ENCODE peak calls at places on chromosomes 16 and 17, in four cellular contexts. D is gastrocnemius medialis, O is PC-9, M is GM23248. G is an unnamed sample.

GRCh38 chr16:71870818-71871217 is 13.2 kb downstream of the ZNF821 start:
- DNase-seq in O (no peak), D (no peak), M (no peak), G (no peak)

GRCh38 chr17:2692781-2693135 is 18.8 kb downstream of the CLUH start:
- DNase-seq in O (no peak), M (no peak), D (no peak), G (no peak)

GRCh38 chr16:69107311-69107962 is 2.0 kb downstream of the HAS3 start:
- DNase-seq in O (peak), D (no peak), M (peak), G (no peak)

GRCh38 chr16:17459903-17460521 is 10.7 kb downstream of the XYLT1 start:
- DNase-seq in O (no peak), D (no peak), M (no peak), G (no peak)

GRCh38 chr16:85086347-85087291 is 25.7 kb downstream of the CIBAR2 start:
- DNase-seq in M (peak), D (peak), O (peak), G (peak)

GRCh38 chr16:49411121-49411970 is 37.7 kb downstream of the C16orf78 start:
- DNase-seq in M (no peak), O (no peak), D (no peak), G (no peak)

GRCh38 chr17:49513616-49514373 is 18.7 kb downstream of the NGFR start:
- DNase-seq in M (no peak), O (no peak), D (no peak), G (no peak)

GRCh38 chr16:46620265-46621005 is 744 bp downstream of the SHCBP1 start:
- DNase-seq in D (no peak), O (no peak), M (peak), G (no peak)

GRCh38 chr16:16009396-16009795 is 60.0 kb downstream of the ABCC1 start:
- DNase-seq in D (peak), M (peak), O (no peak), G (no peak)

GRCh38 chr17:38982858-38983746 is 15.9 kb upstream of the FBXO47 start:
- DNase-seq in M (peak), D (no peak), O (peak), G (peak)

GRCh38 chr17:40560592-40561293 is 4.5 kb downstream of the CCR7 start:
- DNase-seq in M (peak), O (peak), D (no peak), G (peak)

GRCh38 chr17:19341641-19342610 is 20.6 kb downstream of the B9D1 start:
- DNase-seq in M (peak), O (no peak), D (no peak), G (no peak)

GRCh38 chr16:85924675-85925074 is 25.7 kb downstream of the IRF8 start:
- DNase-seq in O (no peak), M (peak), D (no peak), G (no peak)

GRCh38 chr17:41610965-41611640 is 1.5 kb downstream of the KRT16 start:
- DNase-seq in D (no peak), M (no peak), O (no peak), G (no peak)

GRCh38 chr16:15572329-15573001 is 70.5 kb downstream of the MARF1 start:
- DNase-seq in O (no peak), M (peak), D (no peak), G (no peak)

GRCh38 chr16:66359012-66359411 is 7.5 kb upstream of the CDH5 start:
- DNase-seq in O (peak), M (peak), D (no peak), G (no peak)

GRCh38 chr17:50611639-50612038 is 23.0 kb upstream of the ABCC3 start:
- DNase-seq in O (no peak), D (no peak), M (peak), G (no peak)

GRCh38 chr16:27305839-27306442 is 7.8 kb upstream of the IL4R start:
- DNase-seq in M (no peak), D (no peak), O (no peak), G (no peak)

GRCh38 chr17:60280673-60281072 is 111.3 kb downstream of the USP32 start:
- DNase-seq in M (no peak), O (no peak), D (no peak), G (no peak)

GRCh38 chr16:2056681-2057407 is 9.1 kb downstream of the TSC2 start:
- DNase-seq in D (no peak), O (no peak), M (no peak), G (no peak)

GRCh38 chr16:85003723-85004586 is 7.4 kb downstream of the ZDHHC7 start:
- DNase-seq in O (no peak), D (no peak), M (no peak), G (no peak)

GRCh38 chr17:76376318-76377133 is 7.9 kb upstream of the SPHK1 start:
- DNase-seq in O (no peak), D (no peak), M (no peak), G (no peak)

GRCh38 chr16:4392382-4393242 is 21.0 kb downstream of the VASN start:
- DNase-seq in D (no peak), M (peak), O (peak), G (no peak)

GRCh38 chr17:35748323-35748960 is 4.6 kb downstream of the GAS2L2 start:
- DNase-seq in D (no peak), M (no peak), O (peak), G (no peak)

GRCh38 chr17:10295728-10296343 is 77.0 kb downstream of the MYH13 start:
- DNase-seq in M (peak), D (no peak), O (peak), G (peak)

GRCh38 chr16:79662673-79663313 is 62.3 kb upstream of the MAF start:
- DNase-seq in M (no peak), O (no peak), D (no peak), G (no peak)

GRCh38 chr17:79812969-79813825 is 16.3 kb upstream of the CBX8 start:
- DNase-seq in O (no peak), M (peak), D (no peak), G (peak)

GRCh38 chr16:2175454-2175853 is 19.9 kb downstream of the TRAF7 start:
- DNase-seq in D (no peak), M (no peak), O (no peak), G (no peak)

GRCh38 chr16:85716680-85717038 is 27.9 kb upstream of the GINS2 start:
- DNase-seq in M (no peak), D (no peak), O (no peak), G (no peak)

GRCh38 chr16:81526935-81527334 is 82.3 kb downstream of the CMIP start:
- DNase-seq in M (peak), O (peak), D (no peak), G (no peak)

GRCh38 chr17:44653384-44653783 is 2.9 kb upstream of the MEIOC start:
- DNase-seq in D (no peak), O (no peak), M (no peak), G (no peak)
- H3K4me3 ChIP-seq in D (no peak), O (no peak), M (no peak), G (no peak)

GRCh38 chr16:20257234-20257633 is 70.1 kb downstream of the GP2 start:
- DNase-seq in M (no peak), D (no peak), O (no peak), G (no peak)
- H3K4me3 ChIP-seq in M (no peak), D (no peak), O (no peak), G (no peak)

GRCh38 chr16:35298460-35299243 is 1839.2 kb downstream of the TP53TG3F start:
- DNase-seq in M (no peak), O (no peak), D (no peak), G (no peak)
- H3K4me3 ChIP-seq in M (no peak), O (no peak), D (no peak), G (no peak)

DNA sequence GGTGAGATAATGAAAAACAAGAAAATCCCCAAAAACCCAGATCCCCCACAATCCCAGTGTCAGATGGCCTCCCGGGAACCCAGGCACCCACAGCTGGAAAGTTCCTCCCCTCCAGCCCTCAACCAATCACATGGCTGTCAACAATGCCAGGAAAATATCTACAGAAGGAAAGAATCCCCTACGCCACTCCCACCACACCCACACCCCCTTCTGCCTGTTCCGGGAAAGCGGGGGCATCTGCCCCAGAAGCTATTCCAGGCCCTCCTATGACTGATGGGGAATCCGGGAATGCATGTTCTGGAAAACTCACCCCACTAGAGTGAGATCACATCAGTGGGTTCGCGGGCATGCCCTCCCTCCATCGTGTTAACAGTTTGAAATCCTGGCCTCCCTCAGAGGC is 1.8 kb downstream of the TMEM95 start:
- DNase-seq in D (no peak), O (no peak), M (peak), G (no peak)
- H3K4me3 ChIP-seq in D (no peak), O (no peak), M (no peak), G (no peak)

GRCh38 chr17:55561973-55562495 is 50.8 kb upstream of the SMIM36 start:
- DNase-seq in M (no peak), D (no peak), O (no peak), G (no peak)

GRCh38 chr17:55567240-55568216 is 56.3 kb upstream of the SMIM36 start:
- DNase-seq in O (no peak), M (no peak), D (peak), G (peak)

GRCh38 chr17:55564077-55564476 is 52.8 kb upstream of the SMIM36 start:
- DNase-seq in M (peak), D (no peak), O (no peak), G (no peak)

GRCh38 chr17:55561316-55561972 is 50.2 kb upstream of the SMIM36 start:
- DNase-seq in M (no peak), O (no peak), D (no peak), G (no peak)

GRCh38 chr17:55563363-55563762 is 52.1 kb upstream of the SMIM36 start:
- DNase-seq in O (no peak), M (no peak), D (no peak), G (no peak)
- H3K4me3 ChIP-seq in O (no peak), M (no peak), D (no peak), G (no peak)

GRCh38 chr17:74990581-74991105 is 3.2 kb downstream of the CDR2L start:
- DNase-seq in D (no peak), M (no peak), O (no peak), G (no peak)
- H3K4me3 ChIP-seq in D (no peak), M (no peak), O (no peak), G (no peak)

DNA sequence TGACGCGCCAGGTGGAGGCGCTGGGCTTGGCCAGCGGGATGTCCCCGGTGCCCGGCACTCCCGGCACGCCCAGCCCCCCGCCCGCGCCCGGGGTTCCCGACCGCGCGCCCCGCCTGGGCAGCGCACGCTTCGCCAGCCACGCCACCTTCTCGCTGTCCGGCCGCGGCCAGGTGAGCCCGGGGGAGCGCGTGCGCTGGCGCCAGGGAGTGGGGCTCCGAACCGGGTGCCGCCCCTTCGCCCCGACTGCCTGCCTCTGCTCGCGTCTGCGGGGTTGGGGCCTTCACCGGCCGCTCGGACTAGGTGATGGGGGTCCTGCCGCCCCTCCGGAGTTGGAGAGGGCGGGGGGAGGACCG is 482 bp downstream of the SMTNL2 start:
- DNase-seq in D (no peak), O (no peak), M (no peak), G (no peak)
- H3K4me3 ChIP-seq in D (peak), O (no peak), M (no peak), G (no peak)

DNA sequence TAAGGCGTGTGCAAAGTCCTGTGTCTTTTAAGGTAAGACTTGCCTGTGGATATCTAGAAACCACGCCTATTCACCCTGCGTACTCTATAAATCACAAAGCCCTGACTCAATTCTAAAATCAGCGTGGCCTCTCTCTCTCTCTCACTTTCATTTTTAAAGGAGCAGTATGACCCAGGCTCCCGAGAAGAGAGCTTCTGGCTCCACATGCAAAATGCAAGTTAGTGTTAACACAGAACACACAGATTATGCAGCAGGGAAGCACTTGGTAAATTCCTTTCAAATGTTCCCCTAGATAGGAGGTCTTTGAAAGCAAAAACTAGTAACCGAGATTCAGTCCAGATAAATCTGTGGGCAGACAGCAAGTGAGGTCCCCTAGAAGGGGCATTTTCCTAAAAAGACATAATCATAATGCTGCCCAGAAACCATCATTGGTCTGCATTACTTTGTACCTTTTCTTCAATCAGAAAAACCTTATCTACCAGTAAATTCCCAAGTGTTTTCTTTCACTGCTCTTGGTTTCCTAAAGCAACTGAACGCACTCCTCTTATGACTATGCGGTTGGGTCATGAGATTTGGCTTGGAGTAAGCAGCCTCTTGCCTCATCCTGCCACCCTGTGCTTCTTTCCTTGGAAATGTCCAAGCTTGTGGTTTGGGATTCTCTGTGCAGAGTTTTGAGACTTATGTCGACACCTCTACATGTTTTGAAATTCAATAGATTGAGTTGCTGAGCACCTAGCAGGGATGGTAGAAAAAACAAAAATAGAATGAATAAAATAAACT is 31.7 kb upstream of the KCNJ2 start:
- DNase-seq in D (peak), O (no peak), M (peak), G (no peak)
- H3K4me3 ChIP-seq in D (peak), O (peak), M (peak), G (no peak)

GRCh38 chr17:82316651-82317393 is 586 bp downstream of the CD7 start:
- DNase-seq in M (no peak), D (no peak), O (no peak), G (no peak)
- H3K4me3 ChIP-seq in M (no peak), D (no peak), O (no peak), G (peak)

DNA sequence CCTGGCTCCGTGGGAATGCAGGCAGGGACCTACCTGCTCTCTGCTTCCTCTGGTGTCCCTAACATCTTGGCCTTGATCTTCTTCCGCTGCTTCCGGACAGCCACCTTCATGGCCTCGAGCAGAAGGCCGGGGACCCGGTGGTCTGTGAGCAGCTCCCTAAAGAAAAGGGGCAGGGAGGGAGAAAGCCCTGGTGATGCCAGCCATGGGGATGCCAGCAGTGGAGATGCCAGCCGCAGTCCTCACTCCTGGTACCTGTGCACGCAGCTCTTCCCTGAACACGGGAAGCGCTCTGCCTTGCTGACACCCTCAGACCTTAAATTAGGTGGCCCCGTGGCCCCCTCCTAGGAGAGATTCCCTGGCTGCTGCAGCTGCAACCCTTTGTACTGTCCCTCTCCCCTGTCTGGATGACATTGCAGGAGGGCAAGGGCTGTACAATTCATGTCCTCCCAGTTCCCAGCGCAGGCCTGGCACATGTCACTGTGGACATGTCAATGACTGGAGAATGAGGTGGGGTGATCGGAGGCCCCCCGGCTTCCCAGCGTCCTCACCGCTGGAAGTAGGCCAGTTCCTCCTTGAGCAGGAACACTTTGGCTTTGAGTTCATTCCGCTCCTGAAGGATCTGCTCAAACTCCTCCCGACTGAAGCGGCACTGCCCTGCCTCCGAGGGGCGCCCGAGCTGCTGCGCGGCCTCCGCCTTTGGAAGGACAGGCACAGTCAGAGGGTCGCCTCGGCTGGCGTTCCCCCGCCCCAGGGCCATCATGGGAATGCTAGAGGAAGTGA is 1.7 kb downstream of the RILP start:
- DNase-seq in D (peak), O (no peak), M (peak), G (no peak)
- H3K4me3 ChIP-seq in D (peak), O (peak), M (peak), G (peak)